ENCODE peak calls at places on chromosome 11, in ten cellular contexts. L is Peyer's patch; V is lung; A is body of pancreas; E is tibial nerve; H is colonic mucosa; B is CD8-positive, alpha-beta T cell; I is H1; P is PC-9; D is heart right ventricle. R is an unnamed sample.

GRCh38 chr11:62142043-62142375 is 18.2 kb downstream of the INCENP start:
- DNase-seq in L (peak), V (no peak), A (no peak), E (no peak), H (no peak), B (no peak), I (no peak), P (no peak), D (no peak), R (no peak)

GRCh38 chr11:13223112-13223511 is 54.5 kb upstream of the BMAL1 start:
- DNase-seq in L (no peak), V (no peak), A (no peak), E (no peak), H (no peak), B (no peak), I (peak), P (no peak), D (no peak), R (no peak)

GRCh38 chr11:118002541-118003019 is 16.4 kb downstream of the IL10RA start:
- DNase-seq in L (peak), V (peak), A (peak), E (no peak), H (peak), B (no peak), I (no peak), P (no peak), D (peak), R (peak)

GRCh38 chr11:16924826-16925494 is 89.3 kb downstream of the PLEKHA7 start:
- DNase-seq in L (peak), V (peak), A (peak), E (no peak), H (peak), B (no peak), I (peak), P (peak), D (peak), R (peak)

GRCh38 chr11:72411623-72412532 is 22.5 kb downstream of the CLPB start:
- DNase-seq in L (peak), V (no peak), A (peak), E (no peak), H (no peak), B (no peak), I (no peak), P (no peak), D (no peak), R (no peak)

GRCh38 chr11:66912963-66913362 is 45.2 kb downstream of the PC start:
- DNase-seq in L (no peak), V (no peak), A (no peak), E (no peak), H (no peak), B (no peak), I (no peak), P (no peak), D (no peak), R (no peak)

GRCh38 chr11:66022401-66023185 is 3.7 kb downstream of the CATSPER1 start:
- DNase-seq in L (peak), V (peak), A (peak), E (peak), H (peak), B (peak), I (peak), P (peak), D (peak), R (peak)

GRCh38 chr11:9315078-9315688 is 790 bp upstream of the TMEM41B start:
- DNase-seq in L (no peak), V (no peak), A (peak), E (no peak), H (no peak), B (no peak), I (no peak), P (no peak), D (no peak), R (no peak)

GRCh38 chr11:130528301-130528651 is 79.8 kb downstream of the ADAMTS15 start:
- DNase-seq in L (no peak), V (no peak), A (no peak), E (no peak), H (no peak), B (no peak), I (no peak), P (peak), D (no peak), R (no peak)

GRCh38 chr11:58805065-58805464 is 39.4 kb downstream of the GLYATL2 start:
- DNase-seq in L (no peak), V (no peak), A (no peak), E (no peak), H (no peak), B (no peak), I (no peak), P (no peak), D (no peak), R (no peak)

DNA sequence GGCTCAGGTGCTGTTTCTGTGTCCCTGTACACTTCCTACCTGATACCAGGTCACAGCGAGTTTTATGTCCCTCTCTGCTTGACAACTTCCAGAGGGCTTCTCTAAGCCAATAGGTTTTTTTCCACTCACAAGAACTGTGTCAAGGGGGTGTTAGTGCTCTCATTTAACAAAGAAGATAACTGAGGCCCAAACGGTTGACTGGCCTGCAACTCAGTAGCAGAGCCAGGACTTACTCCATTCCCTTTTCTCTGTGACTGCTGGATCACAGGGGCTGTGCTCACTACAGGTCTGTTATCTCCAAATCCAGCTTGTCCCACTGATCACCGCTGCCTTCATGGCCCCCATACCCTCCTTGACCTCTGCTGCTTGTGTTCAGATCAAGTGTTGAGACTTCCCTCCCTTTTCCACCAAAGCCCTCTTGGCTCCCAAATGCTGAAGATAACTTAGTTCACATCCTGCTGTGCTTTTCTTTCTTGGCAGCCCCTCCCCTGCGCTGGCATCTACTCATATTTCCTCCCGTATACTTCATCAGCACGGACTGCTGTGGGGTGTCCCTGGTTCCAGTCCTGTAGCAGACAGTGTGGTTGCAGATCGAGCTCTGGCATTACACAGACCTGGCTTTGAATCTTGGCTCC is 41.3 kb downstream of the POU2F3 start:
- DNase-seq in L (no peak), V (no peak), A (no peak), E (no peak), H (no peak), B (no peak), I (no peak), P (no peak), D (no peak), R (no peak)
- H3K27ac ChIP-seq in L (no peak), V (no peak), A (no peak), E (no peak), H (no peak), B (no peak), I (no peak), P (no peak), D (no peak), R (no peak)

GRCh38 chr11:86569109-86569508 is 103.3 kb downstream of the ME3 start:
- DNase-seq in L (no peak), V (no peak), A (no peak), E (no peak), H (no peak), B (no peak), I (no peak), P (no peak), D (no peak), R (no peak)

GRCh38 chr11:86574493-86575207 is 97.8 kb downstream of the ME3 start:
- DNase-seq in L (no peak), V (no peak), A (no peak), E (no peak), H (no peak), B (no peak), I (no peak), P (no peak), D (no peak), R (no peak)

GRCh38 chr11:86570020-86570419 is 102.4 kb downstream of the ME3 start:
- DNase-seq in L (no peak), V (no peak), A (no peak), E (no peak), H (no peak), B (no peak), I (no peak), P (no peak), D (no peak), R (no peak)

GRCh38 chr11:86570457-86570856 is 102.0 kb downstream of the ME3 start:
- DNase-seq in L (no peak), V (no peak), A (no peak), E (no peak), H (no peak), B (no peak), I (no peak), P (no peak), D (no peak), R (no peak)

GRCh38 chr11:86571273-86571948 is 101.0 kb downstream of the ME3 start:
- DNase-seq in L (no peak), V (no peak), A (no peak), E (no peak), H (peak), B (no peak), I (peak), P (no peak), D (no peak), R (no peak)
- TF ChIP-seq CTCF in L (no peak), V (no peak), A (no peak), E (no peak), H (peak), B (no peak), I (peak), P (peak), D (peak), R (peak)

GRCh38 chr11:26522912-26523610 is 49.0 kb downstream of the MUC15 start:
- DNase-seq in L (no peak), V (no peak), A (no peak), E (no peak), H (no peak), B (no peak), I (peak), P (no peak), D (no peak), R (no peak)

GRCh38 chr11:26527685-26528084 is 44.4 kb downstream of the MUC15 start:
- DNase-seq in L (no peak), V (no peak), A (no peak), E (no peak), H (no peak), B (no peak), I (no peak), P (no peak), D (no peak), R (no peak)
- H3K27ac ChIP-seq in L (no peak), V (no peak), A (no peak), E (no peak), H (no peak), B (no peak), I (no peak), P (no peak), D (no peak), R (no peak)

DNA sequence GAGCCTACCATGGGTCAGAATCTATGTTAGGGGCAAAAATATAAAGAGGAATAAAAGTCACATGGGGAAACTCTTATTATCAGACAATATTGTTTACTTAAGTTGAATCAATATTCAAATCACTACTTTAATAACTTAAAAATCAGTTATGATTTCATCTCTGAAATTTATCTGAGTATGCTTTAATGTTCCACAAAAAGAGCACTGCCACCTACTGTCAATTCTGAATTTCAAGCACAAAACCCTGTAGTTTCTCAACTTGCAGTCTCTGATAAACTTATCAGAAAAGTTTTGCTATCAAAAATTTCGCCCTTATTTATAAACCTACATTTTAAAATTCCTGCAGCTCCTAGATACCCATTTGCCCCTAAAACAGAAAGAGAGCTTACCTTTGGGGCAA is 47.3 kb downstream of the RDX start:
- DNase-seq in L (no peak), V (no peak), A (no peak), E (no peak), H (no peak), B (no peak), I (no peak), P (no peak), D (no peak), R (no peak)
- TF ChIP-seq CTCF in L (no peak), V (no peak), A (peak), E (peak), H (no peak), B (peak), I (no peak), P (peak), D (peak), R (peak)

GRCh38 chr11:64204464-64204989 is 2.0 kb upstream of the FERMT3 start:
- DNase-seq in L (peak), V (peak), A (peak), E (peak), H (peak), B (peak), I (peak), P (peak), D (peak), R (peak)

GRCh38 chr11:64208086-64208795 is 1.7 kb downstream of the FERMT3 start:
- DNase-seq in L (no peak), V (no peak), A (no peak), E (no peak), H (no peak), B (no peak), I (no peak), P (no peak), D (no peak), R (peak)

GRCh38 chr11:64207247-64208085 is 945 bp downstream of the FERMT3 start:
- DNase-seq in L (peak), V (peak), A (no peak), E (no peak), H (peak), B (peak), I (no peak), P (no peak), D (peak), R (peak)

GRCh38 chr11:64208796-64209562 is 2.5 kb downstream of the FERMT3 start:
- DNase-seq in L (no peak), V (no peak), A (no peak), E (no peak), H (no peak), B (no peak), I (no peak), P (no peak), D (no peak), R (no peak)

GRCh38 chr11:64206457-64207246 is at the start of gene FERMT3:
- DNase-seq in L (peak), V (peak), A (no peak), E (no peak), H (peak), B (peak), I (no peak), P (no peak), D (peak), R (peak)
- H3K27ac ChIP-seq in L (peak), V (peak), A (peak), E (peak), H (peak), B (peak), I (peak), P (no peak), D (peak), R (peak)

GRCh38 chr11:70736937-70737640 is 338.8 kb downstream of the CTTN start:
- DNase-seq in L (no peak), V (no peak), A (no peak), E (no peak), H (no peak), B (no peak), I (no peak), P (no peak), D (no peak), R (no peak)

GRCh38 chr11:70736461-70736860 is 338.1 kb downstream of the CTTN start:
- DNase-seq in L (no peak), V (no peak), A (no peak), E (no peak), H (no peak), B (no peak), I (no peak), P (no peak), D (no peak), R (no peak)

GRCh38 chr11:70734379-70734778 is 336.1 kb downstream of the CTTN start:
- DNase-seq in L (no peak), V (no peak), A (no peak), E (no peak), H (no peak), B (no peak), I (no peak), P (no peak), D (no peak), R (peak)

GRCh38 chr11:70734911-70735310 is 336.6 kb downstream of the CTTN start:
- DNase-seq in L (no peak), V (no peak), A (no peak), E (no peak), H (no peak), B (no peak), I (no peak), P (no peak), D (no peak), R (no peak)

GRCh38 chr11:70735976-70736375 is 337.6 kb downstream of the CTTN start:
- DNase-seq in L (no peak), V (no peak), A (no peak), E (no peak), H (no peak), B (no peak), I (no peak), P (no peak), D (no peak), R (no peak)
- TF ChIP-seq CTCF in L (no peak), V (no peak), A (no peak), E (no peak), H (no peak), B (no peak), I (no peak), P (no peak), D (no peak), R (no peak)

GRCh38 chr11:112159098-112159761 is 4.7 kb downstream of the IL18 start:
- DNase-seq in L (no peak), V (no peak), A (no peak), E (no peak), H (no peak), B (no peak), I (no peak), P (no peak), D (no peak), R (no peak)

GRCh38 chr11:112160452-112160851 is 3.4 kb downstream of the IL18 start:
- DNase-seq in L (no peak), V (no peak), A (no peak), E (no peak), H (no peak), B (no peak), I (no peak), P (no peak), D (no peak), R (no peak)

GRCh38 chr11:112156153-112156552 is 7.7 kb downstream of the IL18 start:
- DNase-seq in L (no peak), V (no peak), A (no peak), E (no peak), H (no peak), B (no peak), I (no peak), P (no peak), D (no peak), R (no peak)

GRCh38 chr11:112157274-112157766 is 6.6 kb downstream of the IL18 start:
- DNase-seq in L (no peak), V (no peak), A (peak), E (no peak), H (no peak), B (no peak), I (no peak), P (peak), D (no peak), R (no peak)

GRCh38 chr11:112156594-112157273 is 7.2 kb downstream of the IL18 start:
- DNase-seq in L (no peak), V (no peak), A (no peak), E (no peak), H (no peak), B (no peak), I (no peak), P (no peak), D (no peak), R (no peak)
- H3K27ac ChIP-seq in L (no peak), V (no peak), A (peak), E (peak), H (no peak), B (no peak), I (no peak), P (peak), D (no peak), R (peak)

GRCh38 chr11:68827733-68828132 is 14.0 kb downstream of the CPT1A start:
- DNase-seq in L (no peak), V (no peak), A (no peak), E (no peak), H (no peak), B (no peak), I (no peak), P (no peak), D (no peak), R (no peak)

GRCh38 chr11:68826726-68827125 is 15.0 kb downstream of the CPT1A start:
- DNase-seq in L (no peak), V (no peak), A (no peak), E (no peak), H (no peak), B (no peak), I (no peak), P (no peak), D (no peak), R (no peak)

GRCh38 chr11:68822546-68822945 is 19.2 kb downstream of the CPT1A start:
- DNase-seq in L (no peak), V (no peak), A (no peak), E (no peak), H (no peak), B (no peak), I (no peak), P (no peak), D (no peak), R (no peak)

GRCh38 chr11:68828155-68828931 is 13.4 kb downstream of the CPT1A start:
- DNase-seq in L (no peak), V (no peak), A (peak), E (no peak), H (no peak), B (no peak), I (no peak), P (no peak), D (no peak), R (no peak)

GRCh38 chr11:68825603-68826002 is 16.1 kb downstream of the CPT1A start:
- DNase-seq in L (peak), V (no peak), A (peak), E (no peak), H (peak), B (peak), I (peak), P (peak), D (no peak), R (peak)
- TF ChIP-seq CTCF in L (peak), V (no peak), A (peak), E (no peak), H (no peak), B (peak), I (peak), P (peak), D (peak), R (peak)

GRCh38 chr11:486189-486588 is 20.9 kb downstream of the RNH1 start:
- DNase-seq in L (no peak), V (no peak), A (no peak), E (no peak), H (no peak), B (no peak), I (no peak), P (no peak), D (no peak), R (no peak)

GRCh38 chr11:488579-488978 is 18.5 kb downstream of the RNH1 start:
- DNase-seq in L (no peak), V (no peak), A (no peak), E (no peak), H (no peak), B (no peak), I (no peak), P (no peak), D (no peak), R (no peak)

GRCh38 chr11:487571-488021 is 19.4 kb downstream of the RNH1 start:
- DNase-seq in L (no peak), V (no peak), A (no peak), E (no peak), H (no peak), B (no peak), I (no peak), P (no peak), D (no peak), R (no peak)

GRCh38 chr11:488062-488461 is 19.0 kb downstream of the RNH1 start:
- DNase-seq in L (no peak), V (no peak), A (no peak), E (no peak), H (no peak), B (no peak), I (no peak), P (no peak), D (no peak), R (no peak)

DNA sequence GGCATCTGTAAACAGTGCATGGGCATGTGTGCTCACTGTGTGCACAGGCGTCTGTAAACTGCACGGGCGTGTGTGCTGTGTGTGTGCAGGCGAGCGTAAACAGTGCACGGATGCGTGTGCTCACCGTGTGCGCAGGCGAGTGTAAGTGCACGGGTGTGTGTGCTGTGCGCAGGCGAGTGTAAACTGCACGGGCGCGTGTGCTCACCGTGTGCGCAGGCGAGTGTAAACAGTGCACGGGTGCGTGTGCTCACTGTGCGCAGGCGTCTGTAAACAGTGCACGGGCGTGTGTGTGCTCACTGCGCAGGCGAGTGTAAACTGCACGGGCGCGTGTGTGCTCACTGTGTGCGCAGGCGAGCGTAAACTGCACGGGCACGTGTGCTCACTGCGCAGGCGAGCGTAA is 22.4 kb downstream of the RNH1 start:
- DNase-seq in L (no peak), V (no peak), A (no peak), E (no peak), H (no peak), B (no peak), I (no peak), P (no peak), D (no peak), R (no peak)
- H3K27ac ChIP-seq in L (no peak), V (no peak), A (no peak), E (no peak), H (no peak), B (no peak), I (no peak), P (no peak), D (no peak), R (no peak)

DNA sequence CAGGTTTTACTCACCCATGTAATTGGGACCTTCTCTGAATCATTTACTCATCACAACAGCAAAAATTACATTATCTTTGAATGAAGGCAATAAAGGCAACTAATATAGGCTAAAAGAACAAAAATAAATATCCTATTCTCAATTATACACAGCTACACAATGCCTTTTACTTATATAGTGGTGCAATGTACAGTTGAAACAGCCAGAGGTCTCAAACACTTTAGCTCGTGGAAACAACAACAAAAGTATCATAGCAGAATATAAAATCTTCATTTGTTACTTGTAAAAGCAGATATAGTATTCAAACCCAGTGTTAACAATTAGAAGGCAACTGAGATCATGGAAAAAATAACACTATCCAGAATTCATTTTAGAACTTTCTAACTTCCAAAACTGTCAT is 20.6 kb upstream of the CCDC34 start:
- DNase-seq in L (no peak), V (no peak), A (no peak), E (no peak), H (no peak), B (no peak), I (no peak), P (no peak), D (no peak), R (no peak)
- TF ChIP-seq CTCF in L (no peak), V (no peak), A (no peak), E (no peak), H (no peak), B (no peak), I (no peak), P (no peak), D (no peak), R (no peak)

R was measured in right lobe of liver.